ENCODE peak calls at places on chromosomes 6 and 20, in four cellular contexts. One of them, this sample, is unnamed. For H3K9me3, the result is how much of the 10 kb centered on the place peaks cover.

GRCh38 chr6:106973018-106973840 is 1.3 kb downstream of the CD24 start:
- DNase-seq in IMR-90: no peak
- DNase-seq in colonic mucosa: peak
- DNase-seq in astrocyte: no peak
- DNase-seq in this sample: peak

GRCh38 chr6:45706319-45706718 is 309.3 kb downstream of the CLIC5 start:
- DNase-seq in IMR-90: no peak
- DNase-seq in colonic mucosa: no peak
- DNase-seq in astrocyte: no peak
- DNase-seq in this sample: no peak

GRCh38 chr6:19860235-19860877 is 23.2 kb downstream of the ID4 start:
- DNase-seq in IMR-90: no peak
- DNase-seq in colonic mucosa: peak
- DNase-seq in astrocyte: no peak
- DNase-seq in this sample: no peak

GRCh38 chr20:44967207-44967807 is 995 bp downstream of the STK4 start:
- DNase-seq in IMR-90: no peak
- DNase-seq in colonic mucosa: peak
- DNase-seq in astrocyte: no peak
- DNase-seq in this sample: no peak

GRCh38 chr6:38477680-38478260 is 162.0 kb downstream of the BTBD9 start:
- DNase-seq in IMR-90: no peak
- DNase-seq in astrocyte: no peak
- DNase-seq in colonic mucosa: no peak
- DNase-seq in this sample: peak

GRCh38 chr6:156309017-156309416 is 468.2 kb upstream of the ARID1B start:
- DNase-seq in colonic mucosa: no peak
- DNase-seq in astrocyte: no peak
- DNase-seq in IMR-90: no peak
- DNase-seq in this sample: no peak

GRCh38 chr6:148713033-148713738 is 33.6 kb upstream of the UST start:
- DNase-seq in colonic mucosa: no peak
- DNase-seq in IMR-90: no peak
- DNase-seq in astrocyte: no peak
- DNase-seq in this sample: no peak

GRCh38 chr6:116714296-116714695 is 33.3 kb downstream of the KPNA5 start:
- DNase-seq in astrocyte: no peak
- DNase-seq in colonic mucosa: no peak
- DNase-seq in IMR-90: no peak
- DNase-seq in this sample: no peak

GRCh38 chr6:168607272-168608112 is 166.5 kb downstream of the SMOC2 start:
- DNase-seq in colonic mucosa: no peak
- DNase-seq in astrocyte: no peak
- DNase-seq in IMR-90: no peak
- DNase-seq in this sample: no peak

GRCh38 chr6:111980168-111980567 is 73.7 kb upstream of the CCN6 start:
- DNase-seq in IMR-90: peak
- DNase-seq in astrocyte: peak
- DNase-seq in colonic mucosa: no peak
- DNase-seq in this sample: no peak

GRCh38 chr20:50317116-50317515 is 126.5 kb downstream of the CEBPB start:
- DNase-seq in IMR-90: no peak
- DNase-seq in colonic mucosa: no peak
- DNase-seq in astrocyte: no peak
- DNase-seq in this sample: peak

GRCh38 chr6:141267420-141267819 is 865.3 kb upstream of the GJE1 start:
- DNase-seq in IMR-90: no peak
- DNase-seq in astrocyte: no peak
- DNase-seq in colonic mucosa: no peak
- DNase-seq in this sample: no peak

GRCh38 chr6:166736606-166737005 is 109.6 kb upstream of the RPS6KA2 start:
- DNase-seq in astrocyte: peak
- DNase-seq in IMR-90: peak
- DNase-seq in colonic mucosa: no peak
- DNase-seq in this sample: peak

GRCh38 chr20:48845721-48846306 is 18.0 kb upstream of the PREX1 start:
- DNase-seq in IMR-90: peak
- DNase-seq in astrocyte: peak
- DNase-seq in colonic mucosa: no peak
- DNase-seq in this sample: no peak

GRCh38 chr20:56924976-56925695 is 296.0 kb downstream of the TFAP2C start:
- DNase-seq in astrocyte: no peak
- DNase-seq in colonic mucosa: no peak
- DNase-seq in IMR-90: no peak
- DNase-seq in this sample: peak

GRCh38 chr6:53837875-53838806 is 43.3 kb downstream of the LRRC1 start:
- DNase-seq in astrocyte: no peak
- DNase-seq in colonic mucosa: no peak
- DNase-seq in IMR-90: peak
- DNase-seq in this sample: no peak

GRCh38 chr20:62953839-62954703 is 1.6 kb downstream of the SLC17A9 start:
- DNase-seq in colonic mucosa: peak
- DNase-seq in astrocyte: peak
- DNase-seq in IMR-90: peak
- DNase-seq in this sample: peak

GRCh38 chr6:44494011-44494501 is 106.5 kb downstream of the CDC5L start:
- DNase-seq in astrocyte: peak
- DNase-seq in colonic mucosa: no peak
- DNase-seq in IMR-90: peak
- DNase-seq in this sample: no peak

GRCh38 chr6:118843685-118844390 is 50.1 kb upstream of the ASF1A start:
- DNase-seq in colonic mucosa: no peak
- DNase-seq in astrocyte: peak
- DNase-seq in IMR-90: peak
- DNase-seq in this sample: no peak

GRCh38 chr6:154605207-154605877 is 94.9 kb upstream of the CNKSR3 start:
- DNase-seq in IMR-90: no peak
- DNase-seq in astrocyte: peak
- DNase-seq in colonic mucosa: no peak
- DNase-seq in this sample: no peak

GRCh38 chr6:169271158-169271936 is 17.7 kb upstream of the THBS2 start:
- DNase-seq in IMR-90: no peak
- DNase-seq in colonic mucosa: no peak
- DNase-seq in astrocyte: no peak
- DNase-seq in this sample: peak

GRCh38 chr20:61170921-61171320 is 81.1 kb upstream of the CDH4 start:
- DNase-seq in astrocyte: no peak
- DNase-seq in colonic mucosa: no peak
- DNase-seq in IMR-90: no peak
- DNase-seq in this sample: no peak

GRCh38 chr20:35461620-35462019 is 6.2 kb downstream of the CEP250 start:
- DNase-seq in IMR-90: peak
- DNase-seq in colonic mucosa: no peak
- DNase-seq in astrocyte: peak
- DNase-seq in this sample: no peak

GRCh38 chr20:62813588-62813987 is 3.3 kb upstream of the COL9A3 start:
- DNase-seq in IMR-90: no peak
- DNase-seq in astrocyte: no peak
- DNase-seq in colonic mucosa: no peak
- DNase-seq in this sample: no peak

GRCh38 chr6:56862415-56863175 is 92.3 kb upstream of the BEND6 start:
- DNase-seq in colonic mucosa: no peak
- DNase-seq in IMR-90: peak
- DNase-seq in astrocyte: peak
- DNase-seq in this sample: no peak

GRCh38 chr6:74892091-74892490 is 313.8 kb downstream of the COL12A1 start:
- DNase-seq in astrocyte: no peak
- DNase-seq in IMR-90: peak
- DNase-seq in colonic mucosa: no peak
- DNase-seq in this sample: no peak

DNA sequence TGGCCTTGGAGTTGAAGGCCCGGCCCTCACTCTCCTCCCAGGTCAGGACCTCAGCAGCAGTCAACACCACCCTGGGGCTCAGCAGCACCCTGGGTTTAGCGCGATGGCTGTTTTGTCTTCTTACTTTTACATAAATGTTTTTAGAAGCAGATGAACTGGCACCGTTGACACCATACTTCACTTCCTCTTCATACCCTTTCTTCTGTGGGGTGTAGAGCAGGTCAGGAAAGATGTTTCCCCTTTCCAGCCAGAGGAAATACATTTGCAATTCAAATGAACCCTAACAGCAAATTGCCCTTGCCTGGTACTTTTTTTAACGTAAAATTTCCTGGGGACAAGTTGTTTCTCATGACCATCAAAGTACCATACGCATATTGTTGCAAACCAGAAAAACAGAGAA is 54.7 kb upstream of the SNX9 start:
- DNase-seq in astrocyte: no peak
- DNase-seq in colonic mucosa: no peak
- DNase-seq in IMR-90: no peak
- DNase-seq in this sample: no peak
- H3K9ac ChIP-seq in astrocyte: no peak
- H3K9ac ChIP-seq in colonic mucosa: no peak
- H3K9ac ChIP-seq in IMR-90: no peak
- H3K9ac ChIP-seq in this sample: no peak

GRCh38 chr6:147297663-147298313 is 93.6 kb downstream of the STXBP5 start:
- DNase-seq in IMR-90: peak
- DNase-seq in astrocyte: peak
- DNase-seq in colonic mucosa: no peak
- DNase-seq in this sample: no peak
- H3K9me3 ChIP-seq in IMR-90: under half
- H3K9me3 ChIP-seq in astrocyte: under half
- H3K9me3 ChIP-seq in colonic mucosa: under half
- H3K9me3 ChIP-seq in this sample: half or more

DNA sequence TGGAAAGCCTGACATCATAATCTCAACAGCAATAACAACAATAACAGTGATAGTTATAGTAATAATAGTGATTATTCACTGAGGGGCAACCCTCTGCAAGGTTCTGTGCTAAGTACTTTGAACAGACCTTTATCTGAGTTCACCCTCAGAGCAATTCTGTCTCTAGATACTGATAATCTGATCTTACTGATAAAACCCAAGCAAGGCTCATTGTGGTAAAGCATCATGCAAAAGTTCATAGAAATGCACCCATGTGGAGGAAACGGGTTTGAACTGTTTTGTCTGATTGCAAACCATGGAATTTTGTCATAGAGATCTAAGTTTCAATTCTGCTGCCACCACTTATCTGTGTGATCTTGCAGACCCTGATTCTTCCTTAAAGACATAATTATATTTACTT is 1.3 kb upstream of the KIAA0408 start:
- DNase-seq in colonic mucosa: no peak
- DNase-seq in IMR-90: no peak
- DNase-seq in astrocyte: no peak
- DNase-seq in this sample: no peak
- H3K9ac ChIP-seq in colonic mucosa: no peak
- H3K9ac ChIP-seq in IMR-90: no peak
- H3K9ac ChIP-seq in astrocyte: no peak
- H3K9ac ChIP-seq in this sample: no peak

DNA sequence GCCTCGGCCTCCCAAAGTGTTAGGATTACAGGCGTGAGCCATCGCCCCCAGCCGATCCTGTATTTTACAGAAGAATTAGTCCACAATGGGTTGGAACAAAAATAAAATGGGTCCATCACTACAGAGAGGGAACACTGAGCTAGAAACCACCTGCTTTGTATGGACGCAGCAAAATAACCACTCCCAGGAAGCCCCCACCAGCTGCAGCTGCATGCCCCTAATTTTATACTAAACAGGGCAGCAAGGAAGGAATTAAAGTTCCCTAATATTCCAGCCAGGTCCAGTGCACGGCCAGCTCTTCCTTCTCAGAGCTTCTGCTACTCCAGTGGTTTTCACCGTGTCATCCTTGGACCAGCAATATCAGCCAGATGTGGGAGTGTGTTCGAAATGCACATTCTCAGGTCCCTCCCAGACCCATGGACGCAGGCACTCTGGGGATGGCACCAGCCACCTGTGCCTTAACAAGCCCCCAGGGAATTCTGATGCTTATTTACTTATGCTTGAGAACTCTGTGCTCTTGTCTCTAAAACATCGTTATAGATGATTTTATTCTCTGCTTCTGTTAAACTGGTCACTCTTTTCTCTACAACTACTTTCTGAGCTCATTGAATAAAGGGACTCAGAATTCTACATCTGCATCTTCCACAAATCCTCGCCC is 189.5 kb upstream of the SLC24A3 start:
- DNase-seq in colonic mucosa: no peak
- DNase-seq in IMR-90: no peak
- DNase-seq in astrocyte: no peak
- DNase-seq in this sample: no peak
- H3K9me3 ChIP-seq in colonic mucosa: under half
- H3K9me3 ChIP-seq in IMR-90: under half
- H3K9me3 ChIP-seq in astrocyte: under half
- H3K9me3 ChIP-seq in this sample: under half